ENCODE peak calls at places on chromosomes 3 and 15, in seven cellular contexts. V, G, O, S, E, H and M are unnamed samples.

GRCh38 chr3:185308126-185308754 is 54.4 kb upstream of the EHHADH start:
- DNase-seq in V (peak; percentile 61), G (no peak), O (no peak), S (no peak), E (peak; percentile 86), H (peak; percentile 28), M (no peak)

GRCh38 chr3:196634851-196635250 is 4.6 kb upstream of the NRROS start:
- DNase-seq in V (no peak), G (no peak), O (no peak), S (no peak), E (no peak), H (no peak), M (no peak)

GRCh38 chr3:5071061-5071460 is 51.0 kb upstream of the ARL8B start:
- DNase-seq in V (no peak), G (no peak), O (no peak), S (no peak), E (no peak), H (no peak), M (no peak)

GRCh38 chr3:44939581-44940036 is 36.4 kb downstream of the ZDHHC3 start:
- DNase-seq in V (no peak), G (no peak), O (no peak), S (no peak), E (no peak), H (no peak), M (peak; percentile 32)

GRCh38 chr3:122247825-122248185 is 64.3 kb downstream of the CASR start:
- DNase-seq in V (no peak), G (no peak), O (no peak), S (no peak), E (no peak), H (no peak), M (no peak)

GRCh38 chr3:58425782-58426181 is 7.8 kb downstream of the PDHB start:
- DNase-seq in V (no peak), G (no peak), O (no peak), S (no peak), E (no peak), H (no peak), M (no peak)

GRCh38 chr15:41862515-41863116 is 24.0 kb downstream of the PLA2G4B start:
- DNase-seq in V (peak; percentile 83), G (no peak), O (peak; percentile 77), S (no peak), E (no peak), H (peak; percentile 19), M (no peak)

GRCh38 chr3:117842086-117842485 is 1132.5 kb downstream of the TUSC7 start:
- DNase-seq in V (no peak), G (no peak), O (peak; percentile 36), S (no peak), E (no peak), H (no peak), M (no peak)

GRCh38 chr3:16844222-16844621 is 40.5 kb upstream of the PLCL2 start:
- DNase-seq in V (peak; percentile 37), G (no peak), O (no peak), S (no peak), E (peak; percentile 24), H (no peak), M (no peak)

GRCh38 chr3:89679686-89680085 is 572.3 kb downstream of the EPHA3 start:
- DNase-seq in V (no peak), G (no peak), O (no peak), S (no peak), E (no peak), H (no peak), M (no peak)

GRCh38 chr15:91867581-91868026 is 14.1 kb downstream of the SLCO3A1 start:
- DNase-seq in V (peak; percentile 73), G (no peak), O (no peak), S (peak; percentile 88), E (no peak), H (no peak), M (no peak)

GRCh38 chr3:74630602-74631001 is 16.1 kb upstream of the CNTN3 start:
- DNase-seq in V (no peak), G (no peak), O (no peak), S (no peak), E (no peak), H (no peak), M (no peak)

GRCh38 chr3:57298041-57298440 is 5.6 kb upstream of the ASB14 start:
- DNase-seq in V (peak; percentile 20), G (no peak), O (no peak), S (no peak), E (no peak), H (no peak), M (no peak)

GRCh38 chr3:112116777-112117186 is 16.3 kb downstream of the GCSAM start:
- DNase-seq in V (no peak), G (no peak), O (no peak), S (no peak), E (no peak), H (no peak), M (no peak)